ENCODE peak calls at places on chromosomes 13 and 19, in ten cellular contexts. N, U, X, A, L, Y, H, Z, C and K are unnamed samples.

GRCh38 chr19:628168-628567 is 5.2 kb downstream of the POLRMT start:
- DNase-seq in N (peak), U (no peak), X (no peak), A (no peak), L (no peak), Y (no peak), H (no peak), Z (no peak), C (no peak), K (no peak)

GRCh38 chr19:46404884-46405658 is 8.3 kb downstream of the CCDC8 start:
- DNase-seq in N (peak), U (no peak), X (no peak), A (peak), L (no peak), Y (no peak), H (no peak), Z (no peak), C (no peak), K (no peak)

GRCh38 chr19:6586726-6587092 is 4.2 kb downstream of the CD70 start:
- DNase-seq in N (no peak), U (no peak), X (no peak), A (no peak), L (no peak), Y (no peak), H (no peak), Z (no peak), C (no peak), K (no peak)

GRCh38 chr13:103222683-103223082 is 156.5 kb upstream of the SLC10A2 start:
- DNase-seq in N (no peak), U (no peak), X (no peak), A (no peak), L (peak), Y (no peak), H (no peak), Z (no peak), C (no peak), K (no peak)

GRCh38 chr13:46469064-46469463 is 82.0 kb upstream of the RUBCNL start:
- DNase-seq in N (no peak), U (no peak), X (no peak), A (no peak), L (no peak), Y (no peak), H (no peak), Z (no peak), C (peak), K (peak)

GRCh38 chr19:34317311-34317927 is 47.6 kb upstream of the GPI start:
- DNase-seq in N (no peak), U (no peak), X (no peak), A (no peak), L (no peak), Y (no peak), H (no peak), Z (no peak), C (peak), K (no peak)

GRCh38 chr19:17420267-17420924 is 549 bp downstream of the MVB12A start:
- DNase-seq in N (peak), U (no peak), X (peak), A (peak), L (no peak), Y (peak), H (peak), Z (no peak), C (no peak), K (no peak)

GRCh38 chr19:55179570-55180484 is at the start of gene SYT5:
- DNase-seq in N (peak), U (peak), X (no peak), A (no peak), L (no peak), Y (no peak), H (peak), Z (no peak), C (no peak), K (no peak)

GRCh38 chr19:21698215-21698614 is 69.2 kb downstream of the ZNF100 start:
- DNase-seq in N (peak), U (no peak), X (no peak), A (no peak), L (no peak), Y (peak), H (no peak), Z (no peak), C (peak), K (no peak)

GRCh38 chr19:1929051-1929742 is 11.8 kb upstream of the CSNK1G2 start:
- DNase-seq in N (peak), U (peak), X (peak), A (peak), L (no peak), Y (peak), H (peak), Z (no peak), C (peak), K (peak)

DNA sequence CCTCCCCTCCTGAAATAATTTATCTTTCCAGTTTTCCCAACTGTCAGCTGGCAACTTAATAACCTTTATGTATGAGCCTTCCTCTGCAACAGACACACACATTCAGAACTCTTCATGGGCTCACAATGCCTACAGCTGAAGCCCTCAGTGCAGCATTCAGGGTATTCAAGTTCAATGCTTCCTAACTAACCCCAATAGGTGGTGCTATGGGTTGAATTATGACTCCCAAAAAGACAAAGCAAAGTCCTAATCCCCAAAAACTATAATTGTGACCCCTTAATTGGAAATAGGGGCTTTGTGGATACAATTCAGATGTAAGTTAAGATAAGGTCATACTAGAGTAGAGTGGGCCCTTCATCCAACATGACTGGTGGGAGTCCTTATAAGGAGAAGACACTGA is 202.2 kb downstream of the SUCLA2 start:
- DNase-seq in N (peak), U (no peak), X (no peak), A (no peak), L (no peak), Y (peak), H (no peak), Z (no peak), C (no peak), K (no peak)
- H3K4me3 ChIP-seq in N (no peak), U (no peak), X (no peak), A (no peak), L (no peak), Y (no peak), H (no peak), Z (no peak), C (no peak), K (no peak)

GRCh38 chr13:64529874-64530485 is 2700.2 kb downstream of the PCDH9 start:
- DNase-seq in N (peak), U (no peak), X (no peak), A (no peak), L (no peak), Y (peak), H (peak), Z (no peak), C (no peak), K (no peak)
- TF ChIP-seq CTCF in N (peak), U (peak), X (peak), A (no peak), L (peak), Y (peak), H (peak), Z (no peak), C (peak), K (peak)

GRCh38 chr13:51223284-51224270 is 1.4 kb downstream of the FAM124A start:
- DNase-seq in N (no peak), U (peak), X (no peak), A (no peak), L (no peak), Y (no peak), H (peak), Z (no peak), C (no peak), K (no peak)
- H3K4me3 ChIP-seq in N (no peak), U (peak), X (peak), A (peak), L (no peak), Y (no peak), H (peak), Z (peak), C (peak), K (no peak)

DNA sequence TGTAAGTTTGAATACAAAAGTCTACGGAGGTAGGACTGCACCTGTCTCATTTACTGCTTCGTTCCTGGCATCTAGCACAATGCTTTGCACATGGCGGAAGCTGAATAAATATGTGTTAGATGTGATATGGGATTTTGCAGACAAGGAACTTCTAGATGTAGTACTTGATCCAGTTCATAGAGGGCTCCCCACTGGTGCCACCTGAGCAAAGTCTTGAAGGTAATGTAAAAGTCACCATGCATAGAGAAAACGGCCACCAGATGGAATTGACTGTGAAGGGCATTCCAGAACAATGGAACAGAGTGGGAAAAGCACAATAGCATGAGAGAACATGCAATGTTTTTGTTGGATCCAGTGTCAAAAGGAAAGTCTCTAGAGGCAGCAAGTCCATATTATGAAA is 209.3 kb downstream of the HS6ST3 start:
- DNase-seq in N (no peak), U (no peak), X (no peak), A (no peak), L (no peak), Y (no peak), H (no peak), Z (no peak), C (no peak), K (no peak)
- TF ChIP-seq CTCF in N (no peak), U (no peak), X (no peak), A (no peak), L (no peak), Y (no peak), H (peak), Z (no peak), C (no peak), K (no peak)

DNA sequence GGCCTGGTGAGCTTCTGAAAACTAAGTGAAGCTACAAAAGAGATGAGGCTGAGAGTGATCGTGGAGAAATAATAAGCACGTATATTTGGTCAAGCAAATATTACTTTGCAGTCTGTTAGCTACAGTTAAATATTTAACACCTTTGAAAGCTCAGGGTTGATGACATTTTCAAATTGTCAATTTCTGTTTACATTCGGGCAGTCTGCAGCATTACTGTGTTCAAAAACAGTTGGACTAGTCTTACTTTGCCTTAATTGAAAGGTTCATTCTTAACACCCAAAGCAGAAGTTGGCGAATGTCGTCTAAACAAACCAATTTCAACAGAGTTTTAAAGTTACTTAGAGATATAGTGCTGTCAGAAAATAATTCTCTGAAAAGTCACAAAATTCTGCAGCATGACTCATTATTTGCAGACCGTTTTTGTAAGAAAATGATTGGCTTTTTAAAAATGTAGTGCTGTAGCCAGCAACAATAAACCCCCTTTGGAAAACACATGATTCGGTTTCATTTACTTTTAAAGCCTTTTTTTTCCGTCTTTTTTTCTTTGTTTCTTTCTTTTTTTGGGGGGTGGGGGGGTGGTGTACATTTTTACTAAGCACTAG is 549.0 kb downstream of the GPC6 start:
- DNase-seq in N (no peak), U (no peak), X (no peak), A (no peak), L (no peak), Y (peak), H (no peak), Z (no peak), C (peak), K (peak)
- H3K4me3 ChIP-seq in N (no peak), U (no peak), X (no peak), A (no peak), L (no peak), Y (no peak), H (no peak), Z (peak), C (peak), K (no peak)